ENCODE peak calls at places on chromosome 6, in eight cellular contexts. R is upper lobe of left lung, V is prostate gland, H is GM12878, F is endothelial cell of umbilical vein, Y is GM23338, T is transverse colon, P is breast epithelium. O is an unnamed sample. For H3K36me3, the result is how much of the 10 kb centered on the place peaks cover.

GRCh38 chr6:83042671-83043070 is 23.0 kb downstream of the UBE3D start:
- DNase-seq in R (no peak), V (no peak), H (no peak), F (no peak), Y (no peak), T (no peak), P (no peak), O (no peak)

GRCh38 chr6:75563032-75563431 is 38.6 kb upstream of the SENP6 start:
- DNase-seq in R (no peak), V (no peak), H (no peak), F (peak), Y (peak), T (no peak), P (no peak), O (no peak)

GRCh38 chr6:87333591-87334181 is 4.6 kb upstream of the GJB7 start:
- DNase-seq in R (no peak), V (no peak), H (no peak), F (no peak), Y (no peak), T (no peak), P (no peak), O (no peak)

GRCh38 chr6:15501806-15502450 is 160.9 kb downstream of the DTNBP1 start:
- DNase-seq in R (no peak), V (no peak), H (no peak), F (peak), Y (no peak), T (peak), P (peak), O (no peak)

GRCh38 chr6:34512738-34513115 is 43.4 kb downstream of the SPDEF start:
- DNase-seq in R (no peak), V (no peak), H (no peak), F (no peak), Y (no peak), T (no peak), P (no peak), O (peak)

GRCh38 chr6:13548500-13549210 is 25.7 kb upstream of the SIRT5 start:
- DNase-seq in R (no peak), V (no peak), H (no peak), F (no peak), Y (peak), T (no peak), P (no peak), O (no peak)

GRCh38 chr6:13581700-13582229 is 7.4 kb downstream of the SIRT5 start:
- DNase-seq in R (no peak), V (no peak), H (no peak), F (no peak), Y (no peak), T (no peak), P (no peak), O (no peak)

GRCh38 chr6:42128460-42129359 is 13.7 kb downstream of the C6orf132 start:
- DNase-seq in R (no peak), V (no peak), H (no peak), F (peak), Y (no peak), T (no peak), P (no peak), O (peak)

GRCh38 chr6:80472276-80472675 is 365.8 kb downstream of the BCKDHB start:
- DNase-seq in R (no peak), V (no peak), H (no peak), F (no peak), Y (no peak), T (no peak), P (no peak), O (no peak)

GRCh38 chr6:150169609-150170008 is 26.8 kb downstream of the PPP1R14C start:
- DNase-seq in R (no peak), V (no peak), H (no peak), F (no peak), Y (no peak), T (no peak), P (no peak), O (no peak)

GRCh38 chr6:13014551-13015378 is 298.2 kb downstream of the PHACTR1 start:
- DNase-seq in R (peak), V (no peak), H (no peak), F (no peak), Y (peak), T (no peak), P (no peak), O (no peak)

GRCh38 chr6:87724994-87725811 is 23.2 kb upstream of the AKIRIN2 start:
- DNase-seq in R (no peak), V (no peak), H (peak), F (no peak), Y (no peak), T (no peak), P (no peak), O (no peak)

GRCh38 chr6:158825951-158826306 is 6.8 kb upstream of the EZR start:
- DNase-seq in R (no peak), V (no peak), H (no peak), F (no peak), Y (no peak), T (no peak), P (no peak), O (no peak)

GRCh38 chr6:87944541-87944954 is 103.1 kb upstream of the SPACA1 start:
- DNase-seq in R (no peak), V (peak), H (no peak), F (no peak), Y (peak), T (peak), P (peak), O (no peak)

GRCh38 chr6:169795196-169795595 is 43.8 kb downstream of the ERMARD start:
- DNase-seq in R (no peak), V (no peak), H (no peak), F (no peak), Y (no peak), T (no peak), P (no peak), O (no peak)

GRCh38 chr6:9482030-9482731 is 932.7 kb downstream of the TFAP2A start:
- DNase-seq in R (no peak), V (no peak), H (no peak), F (peak), Y (peak), T (no peak), P (no peak), O (no peak)

GRCh38 chr6:37501632-37502466 is 2.2 kb upstream of the CCDC167 start:
- DNase-seq in R (no peak), V (no peak), H (no peak), F (no peak), Y (no peak), T (no peak), P (no peak), O (no peak)

GRCh38 chr6:134402372-134402984 is 84.6 kb upstream of the SGK1 start:
- DNase-seq in R (no peak), V (no peak), H (no peak), F (no peak), Y (no peak), T (no peak), P (no peak), O (no peak)

GRCh38 chr6:35007016-35007415 is 118.0 kb downstream of the ANKS1A start:
- DNase-seq in R (no peak), V (no peak), H (no peak), F (no peak), Y (no peak), T (no peak), P (no peak), O (no peak)

GRCh38 chr6:51060262-51060762 is 241.6 kb downstream of the TFAP2B start:
- DNase-seq in R (no peak), V (no peak), H (no peak), F (no peak), Y (no peak), T (no peak), P (no peak), O (no peak)
- H3K36me3 ChIP-seq in R (under half), V (under half), H (under half), F (under half), Y (under half), T (under half), P (under half), O (under half)

GRCh38 chr6:113277111-113277510 is 580.0 kb upstream of the MARCKS start:
- DNase-seq in R (no peak), V (no peak), H (no peak), F (peak), Y (no peak), T (no peak), P (no peak), O (no peak)

GRCh38 chr6:113276631-113277030 is 580.5 kb upstream of the MARCKS start:
- DNase-seq in R (no peak), V (no peak), H (no peak), F (peak), Y (no peak), T (no peak), P (no peak), O (no peak)

GRCh38 chr6:113271437-113271836 is 585.7 kb upstream of the MARCKS start:
- DNase-seq in R (no peak), V (no peak), H (no peak), F (no peak), Y (no peak), T (no peak), P (no peak), O (no peak)
- TF ChIP-seq POLR2AphosphoS5 in R (no peak), V (no peak), H (no peak), F (no peak), Y (no peak), T (no peak), P (no peak), O (no peak)

GRCh38 chr6:132487762-132488161 is 25.2 kb downstream of the STX7 start:
- DNase-seq in R (no peak), V (no peak), H (no peak), F (no peak), Y (no peak), T (no peak), P (no peak), O (no peak)

GRCh38 chr6:132481189-132481588 is 31.7 kb downstream of the STX7 start:
- DNase-seq in R (no peak), V (no peak), H (no peak), F (no peak), Y (no peak), T (no peak), P (no peak), O (no peak)

GRCh38 chr6:132482595-132482994 is 30.3 kb downstream of the STX7 start:
- DNase-seq in R (no peak), V (no peak), H (no peak), F (no peak), Y (no peak), T (no peak), P (no peak), O (no peak)

GRCh38 chr6:132484680-132485018 is 28.3 kb downstream of the STX7 start:
- DNase-seq in R (no peak), V (no peak), H (no peak), F (no peak), Y (no peak), T (no peak), P (no peak), O (no peak)

DNA sequence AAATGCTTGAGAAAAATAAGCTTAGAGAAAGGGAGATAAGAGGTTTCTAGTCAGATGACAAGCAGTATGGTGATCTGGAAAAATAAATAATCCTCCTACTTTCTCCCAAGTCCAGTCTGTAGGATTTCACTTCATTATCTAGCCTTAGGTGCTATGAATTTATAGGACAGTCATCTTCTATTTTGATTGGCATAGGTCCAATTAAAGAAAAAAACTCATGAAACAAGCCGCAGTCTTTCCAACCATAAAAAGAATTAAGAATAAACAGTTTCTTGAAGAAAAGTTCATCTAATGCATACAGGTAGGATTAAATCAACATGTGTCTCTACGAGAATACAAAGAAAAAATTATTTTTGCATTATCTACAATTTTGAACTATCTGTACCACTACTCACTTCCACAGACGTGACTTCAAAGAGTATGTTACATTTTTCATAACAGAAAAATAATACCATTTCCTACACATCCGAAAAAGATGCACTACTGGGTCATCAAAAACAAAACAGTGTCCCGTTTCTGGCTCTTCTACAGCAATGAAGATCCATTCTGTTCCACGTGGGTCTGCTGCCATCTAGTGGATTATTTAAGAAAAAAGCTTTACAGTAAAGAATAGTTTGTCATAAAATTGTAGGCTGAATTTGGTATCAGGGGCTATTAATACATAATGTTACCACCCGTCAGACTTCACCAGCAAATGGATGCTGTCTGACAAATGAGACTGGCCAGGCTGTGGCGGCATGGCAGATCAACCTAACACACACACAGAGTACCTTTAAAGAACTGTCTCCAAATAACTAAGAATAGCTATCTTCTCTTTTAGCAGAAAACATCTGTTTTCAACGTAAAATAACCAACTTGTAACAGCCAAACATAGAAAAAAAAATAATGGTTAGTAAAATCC is 28.9 kb downstream of the STX7 start:
- DNase-seq in R (no peak), V (peak), H (peak), F (peak), Y (peak), T (peak), P (no peak), O (no peak)
- H3K36me3 ChIP-seq in R (under half), V (under half), H (under half), F (under half), Y (under half), T (under half), P (under half), O (under half)

GRCh38 chr6:28982476-28983266 is 22.4 kb downstream of the ZNF311 start:
- DNase-seq in R (no peak), V (peak), H (peak), F (no peak), Y (peak), T (no peak), P (no peak), O (no peak)
- TF ChIP-seq POLR2AphosphoS5 in R (no peak), V (no peak), H (no peak), F (no peak), Y (no peak), T (no peak), P (no peak), O (no peak)

DNA sequence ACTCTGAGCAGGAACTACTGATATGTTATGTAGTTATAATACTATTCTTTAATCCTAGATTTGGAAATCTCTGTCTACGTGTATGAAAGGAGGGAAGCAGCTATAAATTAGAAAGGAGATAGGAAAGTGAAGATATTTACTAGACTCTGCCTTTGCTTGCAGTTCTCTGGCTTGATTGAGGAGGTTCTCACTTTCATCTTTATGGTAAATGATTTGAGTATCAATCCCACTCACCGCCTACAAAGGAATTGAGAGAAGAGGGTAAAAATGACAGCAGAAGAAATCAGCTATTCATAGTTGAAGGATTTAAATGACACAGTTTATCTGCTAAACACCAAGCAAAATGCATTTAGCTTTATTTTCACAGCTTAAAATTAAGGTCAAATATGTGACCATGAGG is 67.3 kb downstream of the FAM229B start:
- DNase-seq in R (no peak), V (no peak), H (no peak), F (no peak), Y (no peak), T (no peak), P (no peak), O (no peak)
- H3K36me3 ChIP-seq in R (under half), V (under half), H (under half), F (half or more), Y (under half), T (under half), P (under half), O (under half)

GRCh38 chr6:164751395-164751794 is 558.0 kb downstream of the C6orf118 start:
- DNase-seq in R (no peak), V (no peak), H (no peak), F (no peak), Y (no peak), T (no peak), P (no peak), O (no peak)

GRCh38 chr6:164753517-164753916 is 555.9 kb downstream of the C6orf118 start:
- DNase-seq in R (no peak), V (no peak), H (no peak), F (no peak), Y (no peak), T (no peak), P (no peak), O (no peak)

GRCh38 chr6:164749126-164749758 is 560.2 kb downstream of the C6orf118 start:
- DNase-seq in R (peak), V (no peak), H (no peak), F (no peak), Y (no peak), T (no peak), P (no peak), O (no peak)
- TF ChIP-seq POLR2AphosphoS5 in R (no peak), V (no peak), H (no peak), F (no peak), Y (no peak), T (peak), P (no peak), O (no peak)

GRCh38 chr6:89724981-89725380 is 86.4 kb upstream of the LYRM2 start:
- DNase-seq in R (no peak), V (no peak), H (no peak), F (no peak), Y (peak), T (no peak), P (no peak), O (no peak)
- H3K36me3 ChIP-seq in R (under half), V (under half), H (under half), F (under half), Y (half or more), T (under half), P (under half), O (half or more)